ENCODE peak calls at places on chromosomes 2 and 18, in five cellular contexts. N is amniotic stem cell; H is CD4-positive, alpha-beta T cell; G is cerebellar cortex; R is NCI-H1105 treated with DMSO at 0.1 percent for 48 hours. L is an unnamed sample.

GRCh38 chr2:67649331-67650071 is 252.4 kb downstream of the ETAA1 start:
- DNase-seq in N (no peak), H (no peak), G (no peak), R (peak; percentile 46), L (no peak)

GRCh38 chr18:40529478-40529877 is 1425.6 kb upstream of the PIK3C3 start:
- DNase-seq in N (no peak), H (no peak), G (no peak), R (no peak), L (no peak)

GRCh38 chr2:119174216-119174992 is 15.9 kb upstream of the C1QL2 start:
- DNase-seq in N (no peak), H (peak; percentile 47), G (peak; percentile 31), R (peak; percentile 46), L (no peak)

GRCh38 chr2:32862269-32863055 is 84.3 kb upstream of the LTBP1 start:
- DNase-seq in N (no peak), H (no peak), G (no peak), R (no peak), L (no peak)

GRCh38 chr18:50469380-50469781 is 90.5 kb upstream of the MAPK4 start:
- DNase-seq in N (no peak), H (no peak), G (no peak), R (no peak), L (no peak)

GRCh38 chr18:28050561-28050960 is 126.4 kb downstream of the CDH2 start:
- DNase-seq in N (no peak), H (no peak), G (no peak), R (no peak), L (no peak)

GRCh38 chr2:152611458-152612231 is 105.6 kb downstream of the PRPF40A start:
- DNase-seq in N (no peak), H (no peak), G (peak; percentile 16), R (no peak), L (peak; percentile 47)

GRCh38 chr2:20067992-20068727 is 16.7 kb upstream of the LAPTM4A start:
- DNase-seq in N (peak; percentile 68), H (no peak), G (no peak), R (no peak), L (peak; percentile 98)

GRCh38 chr2:20665261-20666113 is 1.5 kb upstream of the GDF7 start:
- DNase-seq in N (no peak), H (no peak), G (no peak), R (no peak), L (no peak)

GRCh38 chr2:160459543-160460332 is 33.9 kb downstream of the RBMS1 start:
- DNase-seq in N (no peak), H (no peak), G (no peak), R (no peak), L (no peak)

GRCh38 chr2:94273242-94273641 is 598.0 kb upstream of the TEKT4 start:
- DNase-seq in N (no peak), H (no peak), G (no peak), R (no peak), L (no peak)

GRCh38 chr2:158113896-158114295 is 12.2 kb downstream of the UPP2 start:
- DNase-seq in N (no peak), H (no peak), G (no peak), R (peak; percentile 6), L (no peak)

GRCh38 chr18:9135912-9136314 is 668 bp upstream of the ANKRD12 start:
- DNase-seq in N (no peak), H (peak; percentile 48), G (peak; percentile 65), R (peak; percentile 60), L (no peak)

GRCh38 chr2:19611491-19612332 is 253.3 kb upstream of the OSR1 start:
- DNase-seq in N (peak; percentile 86), H (no peak), G (no peak), R (no peak), L (peak; percentile 86)

GRCh38 chr2:38692636-38693318 is 26.9 kb downstream of the GALM start:
- DNase-seq in N (no peak), H (no peak), G (peak; percentile 94), R (no peak), L (no peak)

GRCh38 chr2:120245520-120245835 is 7.2 kb upstream of the RALB start:
- DNase-seq in N (no peak), H (no peak), G (no peak), R (no peak), L (no peak)

GRCh38 chr2:239939736-239940483 is 85.2 kb downstream of the NDUFA10 start:
- DNase-seq in N (no peak), H (no peak), G (no peak), R (no peak), L (no peak)

GRCh38 chr2:85649201-85650190 is 18.5 kb downstream of the SFTPB start:
- DNase-seq in N (peak; percentile 22), H (no peak), G (no peak), R (no peak), L (peak; percentile 37)

GRCh38 chr2:176171331-176172006 is 14.4 kb downstream of the HOXD3 start:
- DNase-seq in N (no peak), H (no peak), G (no peak), R (no peak), L (no peak)

GRCh38 chr2:100745630-100746029 is 74.3 kb upstream of the NPAS2 start:
- DNase-seq in N (no peak), H (no peak), G (no peak), R (no peak), L (no peak)

GRCh38 chr2:42800981-42801380 is 8.6 kb upstream of the HAAO start:
- DNase-seq in N (no peak), H (no peak), G (no peak), R (no peak), L (no peak)

GRCh38 chr2:218970916-218971315 is 11.4 kb downstream of the CDK5R2 start:
- DNase-seq in N (no peak), H (no peak), G (no peak), R (no peak), L (no peak)

GRCh38 chr2:237132799-237133198 is 47.1 kb downstream of the COPS8 start:
- DNase-seq in N (no peak), H (no peak), G (no peak), R (no peak), L (no peak)

GRCh38 chr2:157901325-157901724 is 25.2 kb upstream of the ACVR1 start:
- DNase-seq in N (no peak), H (no peak), G (no peak), R (no peak), L (no peak)

L was measured in AG04449.